ENCODE peak calls at places on chromosomes 7 and 10, in seven cellular contexts. X is omental fat pad, O is fibroblast of mammary gland, L is A549, W is fibroblast of pulmonary artery, Y is spleen, S is Calu3. V is an unnamed sample.
A peak's percentile ranks its signal among the peaks of the same experiment; 100 is the strongest.

GRCh38 chr10:43206391-43207235 is 60.3 kb downstream of the RASGEF1A start:
- DNase-seq in L (no peak), X (no peak), O (no peak), S (no peak), Y (peak; percentile 69), W (no peak), V (no peak)

GRCh38 chr7:43199333-43199732 is 86.9 kb downstream of the HECW1 start:
- DNase-seq in Y (no peak), O (peak; percentile 57), L (no peak), X (no peak), S (no peak), W (peak; percentile 68), V (no peak)

GRCh38 chr7:143882611-143883078 is 19.3 kb downstream of the TCAF1 start:
- DNase-seq in S (peak; percentile 65), W (peak; percentile 69), X (no peak), O (peak; percentile 59), Y (peak; percentile 79), L (no peak), V (peak; percentile 54)

GRCh38 chr10:110488124-110488681 is 9.5 kb upstream of the DUSP5 start:
- DNase-seq in X (no peak), O (peak; percentile 70), W (peak; percentile 62), L (peak; percentile 80), S (no peak), Y (no peak), V (peak; percentile 29)

GRCh38 chr7:134625571-134625970 is 21.1 kb upstream of the BPGM start:
- DNase-seq in S (no peak), X (no peak), L (no peak), O (peak; percentile 88), Y (no peak), W (peak; percentile 56), V (peak; percentile 39)

GRCh38 chr7:2373124-2373556 is 18.5 kb downstream of the EIF3B start:
- DNase-seq in W (no peak), O (no peak), L (no peak), Y (no peak), X (no peak), S (no peak), V (no peak)

GRCh38 chr10:123991622-123992570 is 100.3 kb upstream of the CPXM2 start:
- DNase-seq in W (no peak), O (no peak), L (no peak), X (no peak), S (no peak), Y (no peak), V (no peak)

GRCh38 chr10:19654576-19654975 is 161.7 kb upstream of the PLXDC2 start:
- DNase-seq in L (no peak), S (no peak), W (peak; percentile 66), Y (no peak), O (peak; percentile 69), X (no peak), V (peak; percentile 58)

GRCh38 chr7:156732091-156732621 is 91.6 kb downstream of the RNF32 start:
- DNase-seq in Y (no peak), O (no peak), S (no peak), L (no peak), X (no peak), W (peak; percentile 16), V (no peak)

GRCh38 chr7:38224392-38224791 is 46.3 kb downstream of the STARD3NL start:
- DNase-seq in S (no peak), O (peak; percentile 49), L (no peak), Y (no peak), W (no peak), X (no peak), V (no peak)

GRCh38 chr10:79241990-79242619 is 105.2 kb upstream of the PPIF start:
- DNase-seq in Y (peak; percentile 93), S (peak; percentile 57), O (peak; percentile 50), L (no peak), X (no peak), W (peak; percentile 43), V (peak; percentile 31)

GRCh38 chr7:133845005-133845404 is 282.1 kb upstream of the LRGUK start:
- DNase-seq in W (no peak), X (no peak), S (no peak), L (no peak), O (peak; percentile 16), Y (no peak), V (no peak)

GRCh38 chr7:114085592-114086490 is 167.0 kb upstream of the PPP1R3A start:
- DNase-seq in Y (peak; percentile 76), W (peak; percentile 74), S (peak; percentile 81), X (no peak), L (peak; percentile 40), O (peak; percentile 82), V (peak; percentile 93)

GRCh38 chr10:43573250-43574034 is 974 bp downstream of the ZNF239 start:
- DNase-seq in S (no peak), Y (no peak), X (no peak), W (no peak), O (peak; percentile 45), L (no peak), V (peak; percentile 14)

GRCh38 chr10:14553434-14553833 is 221.3 kb downstream of the FAM107B start:
- DNase-seq in O (peak; percentile 73), W (peak; percentile 58), X (no peak), Y (no peak), S (no peak), L (no peak), V (peak; percentile 61)

GRCh38 chr7:55425141-55425752 is 60.1 kb downstream of the LANCL2 start:
- DNase-seq in S (no peak), X (no peak), W (no peak), Y (no peak), L (no peak), O (no peak), V (no peak)

GRCh38 chr7:154255324-154255723 is 203.1 kb downstream of the DPP6 start:
- DNase-seq in O (no peak), X (no peak), L (no peak), W (no peak), S (no peak), Y (no peak), V (no peak)

GRCh38 chr7:26188291-26188999 is 12.1 kb downstream of the HNRNPA2B1 start:
- DNase-seq in O (no peak), X (no peak), Y (no peak), S (no peak), W (no peak), L (no peak), V (no peak)

GRCh38 chr7:142301923-142302550 is 44.2 kb upstream of the PRSS58 start:
- DNase-seq in W (no peak), X (no peak), Y (no peak), O (peak; percentile 31), S (peak; percentile 25), L (peak; percentile 25), V (peak; percentile 16)

GRCh38 chr10:124255556-124255955 is 162.2 kb upstream of the CHST15 start:
- DNase-seq in L (no peak), W (no peak), Y (peak; percentile 7), O (no peak), X (no peak), S (no peak), V (no peak)

GRCh38 chr10:8053446-8054242 is 844 bp upstream of the GATA3 start:
- DNase-seq in Y (peak; percentile 94), S (peak; percentile 95), W (peak; percentile 88), X (peak; percentile 50), O (peak; percentile 60), L (peak; percentile 90), V (peak; percentile 68)

GRCh38 chr10:28676968-28677888 is at the start of gene BAMBI:
- DNase-seq in L (peak; percentile 90), O (peak; percentile 73), X (peak; percentile 61), Y (peak; percentile 97), S (peak; percentile 97), W (peak; percentile 92), V (peak; percentile 85)

GRCh38 chr10:21888959-21889358 is 114.6 kb downstream of the DNAJC1 start:
- DNase-seq in O (no peak), S (no peak), Y (no peak), W (no peak), L (no peak), X (no peak), V (no peak)

GRCh38 chr10:42962120-42962901 is 114.6 kb upstream of the RET start:
- DNase-seq in O (no peak), L (no peak), W (no peak), Y (peak; percentile 64), S (no peak), X (peak; percentile 10), V (no peak)

GRCh38 chr7:64999165-65000004 is 7.1 kb downstream of the ERV3-1 start:
- DNase-seq in X (no peak), S (peak; percentile 1), Y (peak; percentile 80), O (peak; percentile 80), L (peak; percentile 6), W (peak; percentile 88), V (peak; percentile 71)
- TF ChIP-seq CTCF in X (no peak), S (no peak), Y (no peak), O (no peak), L (no peak), W (no peak), V (no peak)

DNA sequence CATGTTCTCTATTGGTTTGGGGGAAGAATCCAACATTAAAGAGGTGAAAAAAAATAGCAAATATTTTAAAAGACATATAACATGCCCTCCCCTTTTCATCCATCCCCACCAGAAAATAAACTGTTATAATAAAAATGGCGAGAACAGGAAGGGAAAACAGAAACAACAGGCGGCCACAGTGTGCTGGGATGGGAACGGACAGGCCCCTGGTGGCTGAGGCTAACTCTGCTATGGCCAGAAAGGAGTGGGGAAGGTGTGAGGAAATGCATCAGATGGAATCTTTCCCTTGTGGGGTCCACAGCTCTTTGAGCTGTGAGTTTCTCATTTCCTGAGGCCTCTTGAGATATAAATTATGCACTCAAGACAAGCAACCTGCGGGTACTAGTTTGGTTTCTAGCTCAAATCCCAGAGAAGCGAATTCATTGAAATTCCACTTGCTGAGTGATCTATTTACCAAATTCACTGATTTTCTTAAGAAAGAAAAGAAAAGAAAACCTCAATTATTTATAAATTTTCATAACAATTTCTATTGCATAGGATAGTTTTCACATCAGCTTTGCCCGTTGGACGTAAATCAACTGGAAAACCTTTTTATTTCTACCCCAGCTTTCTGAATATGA is 139.5 kb downstream of the BMPER start:
- DNase-seq in L (no peak), O (no peak), Y (no peak), X (no peak), W (no peak), S (no peak), V (no peak)
- TF ChIP-seq CTCF in L (no peak), O (no peak), Y (no peak), X (no peak), W (no peak), S (no peak), V (no peak)

DNA sequence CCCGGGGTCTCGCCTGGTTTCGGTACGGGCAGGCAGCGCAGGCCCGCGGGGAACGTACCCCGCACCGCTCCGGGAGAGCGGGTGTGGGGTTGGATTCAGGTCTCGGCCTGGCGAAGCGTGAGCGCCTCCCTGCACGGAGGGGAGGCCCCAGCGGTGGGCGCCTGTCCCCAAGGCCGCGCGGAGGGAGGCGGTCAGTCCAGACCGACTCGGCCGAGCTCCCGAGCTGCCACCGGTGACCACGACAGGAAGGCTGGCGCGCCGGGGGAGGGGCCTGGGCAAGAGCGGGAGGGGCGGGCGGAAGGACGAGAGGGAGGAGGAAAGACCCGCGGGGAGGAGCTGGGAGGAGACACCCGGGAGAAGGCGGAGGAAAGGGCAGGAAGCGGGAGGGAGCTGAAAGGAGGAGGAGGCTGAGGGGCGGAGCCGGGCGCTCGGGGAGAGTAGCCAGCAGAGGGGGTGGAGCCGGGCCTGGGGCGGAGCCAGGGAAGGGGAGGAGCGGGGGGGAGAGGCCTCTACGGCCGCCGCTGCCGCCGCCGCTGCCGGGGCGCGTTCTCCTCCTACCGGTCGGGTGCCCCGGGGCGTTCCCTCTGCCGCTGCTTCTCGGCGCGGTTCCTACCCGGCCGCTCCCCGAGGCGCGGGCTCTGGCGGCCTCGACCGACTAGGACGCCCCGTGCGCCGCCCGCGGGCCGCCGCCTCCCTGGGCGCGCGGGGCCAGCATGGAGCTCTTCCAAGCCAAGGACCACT is at the start of gene INPP5F:
- DNase-seq in X (peak; percentile 96), O (peak; percentile 95), L (peak; percentile 96), W (peak; percentile 98), Y (peak; percentile 100), S (peak; percentile 97), V (peak; percentile 96)
- TF ChIP-seq CTCF in X (no peak), O (no peak), L (peak; percentile 24), W (no peak), Y (peak; percentile 63), S (no peak), V (peak; percentile 33)

GRCh38 chr7:50782376-50783208 is at the start of gene GRB10:
- DNase-seq in X (no peak), S (peak; percentile 70), L (no peak), O (peak; percentile 23), W (peak; percentile 36), Y (no peak), V (no peak)
- TF ChIP-seq CTCF in X (no peak), S (peak; percentile 50), L (peak; percentile 46), O (no peak), W (no peak), Y (no peak), V (peak; percentile 13)

V was measured in fibroblast of the aortic adventitia.